ENCODE peak calls at places on chromosomes 16 and 17, in ten cellular contexts. One of them, this sample, is unnamed.

GRCh38 chr17:27158390-27158789 is 135.5 kb upstream of the WSB1 start:
- DNase-seq in AG04449: no peak
- DNase-seq in aorta: no peak
- DNase-seq in GM03348: peak
- DNase-seq in activated CD8-positive, alpha-beta T cell treated with anti-CD3 and anti-CD28 coated beads for 36 hours: no peak
- DNase-seq in islet precursor cell: no peak
- DNase-seq in GM10248: peak
- DNase-seq in lower leg skin: no peak
- DNase-seq in uterus: no peak
- DNase-seq in effector memory CD8-positive, alpha-beta T cell: no peak
- DNase-seq in this sample: peak

GRCh38 chr17:59149841-59150511 is 5.0 kb downstream of the SKA2 start:
- DNase-seq in activated CD8-positive, alpha-beta T cell treated with anti-CD3 and anti-CD28 coated beads for 36 hours: peak
- DNase-seq in GM10248: no peak
- DNase-seq in islet precursor cell: no peak
- DNase-seq in AG04449: no peak
- DNase-seq in effector memory CD8-positive, alpha-beta T cell: no peak
- DNase-seq in aorta: no peak
- DNase-seq in uterus: no peak
- DNase-seq in GM03348: no peak
- DNase-seq in lower leg skin: no peak
- DNase-seq in this sample: no peak

GRCh38 chr16:24771132-24771778 is 41.8 kb downstream of the TNRC6A start:
- DNase-seq in aorta: no peak
- DNase-seq in effector memory CD8-positive, alpha-beta T cell: no peak
- DNase-seq in GM03348: no peak
- DNase-seq in uterus: no peak
- DNase-seq in GM10248: no peak
- DNase-seq in AG04449: no peak
- DNase-seq in islet precursor cell: no peak
- DNase-seq in activated CD8-positive, alpha-beta T cell treated with anti-CD3 and anti-CD28 coated beads for 36 hours: peak
- DNase-seq in lower leg skin: no peak
- DNase-seq in this sample: no peak

GRCh38 chr17:52159159-52159809 is 770 bp upstream of the CA10 start:
- DNase-seq in effector memory CD8-positive, alpha-beta T cell: no peak
- DNase-seq in aorta: no peak
- DNase-seq in GM10248: no peak
- DNase-seq in GM03348: peak
- DNase-seq in lower leg skin: no peak
- DNase-seq in islet precursor cell: peak
- DNase-seq in uterus: no peak
- DNase-seq in activated CD8-positive, alpha-beta T cell treated with anti-CD3 and anti-CD28 coated beads for 36 hours: no peak
- DNase-seq in AG04449: no peak
- DNase-seq in this sample: no peak

GRCh38 chr16:87297918-87298631 is 19.1 kb downstream of the C16orf95 start:
- DNase-seq in islet precursor cell: no peak
- DNase-seq in AG04449: no peak
- DNase-seq in GM10248: peak
- DNase-seq in uterus: no peak
- DNase-seq in aorta: no peak
- DNase-seq in lower leg skin: no peak
- DNase-seq in activated CD8-positive, alpha-beta T cell treated with anti-CD3 and anti-CD28 coated beads for 36 hours: peak
- DNase-seq in GM03348: peak
- DNase-seq in effector memory CD8-positive, alpha-beta T cell: peak
- DNase-seq in this sample: peak

GRCh38 chr17:39591958-39592954 is 15.5 kb downstream of the NEUROD2 start:
- DNase-seq in lower leg skin: no peak
- DNase-seq in activated CD8-positive, alpha-beta T cell treated with anti-CD3 and anti-CD28 coated beads for 36 hours: peak
- DNase-seq in islet precursor cell: peak
- DNase-seq in uterus: no peak
- DNase-seq in effector memory CD8-positive, alpha-beta T cell: peak
- DNase-seq in aorta: no peak
- DNase-seq in AG04449: no peak
- DNase-seq in GM03348: peak
- DNase-seq in GM10248: peak
- DNase-seq in this sample: no peak

GRCh38 chr16:50667497-50668367 is 13.4 kb downstream of the SNX20 start:
- DNase-seq in lower leg skin: no peak
- DNase-seq in GM03348: no peak
- DNase-seq in aorta: peak
- DNase-seq in effector memory CD8-positive, alpha-beta T cell: no peak
- DNase-seq in GM10248: peak
- DNase-seq in activated CD8-positive, alpha-beta T cell treated with anti-CD3 and anti-CD28 coated beads for 36 hours: peak
- DNase-seq in AG04449: no peak
- DNase-seq in uterus: no peak
- DNase-seq in islet precursor cell: no peak
- DNase-seq in this sample: no peak

GRCh38 chr17:62871291-62871690 is 63.2 kb upstream of the MARCHF10 start:
- DNase-seq in islet precursor cell: no peak
- DNase-seq in uterus: no peak
- DNase-seq in lower leg skin: no peak
- DNase-seq in AG04449: no peak
- DNase-seq in GM03348: no peak
- DNase-seq in activated CD8-positive, alpha-beta T cell treated with anti-CD3 and anti-CD28 coated beads for 36 hours: no peak
- DNase-seq in GM10248: no peak
- DNase-seq in aorta: no peak
- DNase-seq in effector memory CD8-positive, alpha-beta T cell: no peak
- DNase-seq in this sample: no peak

GRCh38 chr16:29806641-29807425 is 504 bp downstream of the MAZ start:
- DNase-seq in lower leg skin: no peak
- DNase-seq in GM03348: no peak
- DNase-seq in islet precursor cell: peak
- DNase-seq in activated CD8-positive, alpha-beta T cell treated with anti-CD3 and anti-CD28 coated beads for 36 hours: peak
- DNase-seq in aorta: no peak
- DNase-seq in effector memory CD8-positive, alpha-beta T cell: peak
- DNase-seq in GM10248: peak
- DNase-seq in uterus: peak
- DNase-seq in AG04449: no peak
- DNase-seq in this sample: no peak

GRCh38 chr16:4052801-4053662 is 63.2 kb downstream of the ADCY9 start:
- DNase-seq in uterus: no peak
- DNase-seq in aorta: peak
- DNase-seq in effector memory CD8-positive, alpha-beta T cell: no peak
- DNase-seq in islet precursor cell: no peak
- DNase-seq in GM03348: peak
- DNase-seq in AG04449: no peak
- DNase-seq in GM10248: no peak
- DNase-seq in lower leg skin: peak
- DNase-seq in activated CD8-positive, alpha-beta T cell treated with anti-CD3 and anti-CD28 coated beads for 36 hours: no peak
- DNase-seq in this sample: no peak

GRCh38 chr17:36188891-36189306 is 7.7 kb downstream of the CCL3L1 start:
- DNase-seq in activated CD8-positive, alpha-beta T cell treated with anti-CD3 and anti-CD28 coated beads for 36 hours: peak
- DNase-seq in lower leg skin: peak
- DNase-seq in islet precursor cell: peak
- DNase-seq in effector memory CD8-positive, alpha-beta T cell: peak
- DNase-seq in GM10248: no peak
- DNase-seq in uterus: no peak
- DNase-seq in AG04449: no peak
- DNase-seq in GM03348: no peak
- DNase-seq in aorta: no peak
- DNase-seq in this sample: peak

GRCh38 chr17:40647549-40648325 is at the start of gene SMARCE1:
- DNase-seq in activated CD8-positive, alpha-beta T cell treated with anti-CD3 and anti-CD28 coated beads for 36 hours: peak
- DNase-seq in GM03348: peak
- DNase-seq in aorta: peak
- DNase-seq in AG04449: no peak
- DNase-seq in islet precursor cell: peak
- DNase-seq in lower leg skin: peak
- DNase-seq in GM10248: peak
- DNase-seq in effector memory CD8-positive, alpha-beta T cell: peak
- DNase-seq in uterus: peak
- DNase-seq in this sample: peak

GRCh38 chr16:474420-475122 is 49.1 kb downstream of the RAB11FIP3 start:
- DNase-seq in effector memory CD8-positive, alpha-beta T cell: no peak
- DNase-seq in GM03348: no peak
- DNase-seq in lower leg skin: no peak
- DNase-seq in AG04449: no peak
- DNase-seq in islet precursor cell: no peak
- DNase-seq in aorta: no peak
- DNase-seq in activated CD8-positive, alpha-beta T cell treated with anti-CD3 and anti-CD28 coated beads for 36 hours: no peak
- DNase-seq in GM10248: no peak
- DNase-seq in uterus: no peak
- DNase-seq in this sample: no peak

GRCh38 chr17:2542056-2542455 is 30.4 kb upstream of the METTL16 start:
- DNase-seq in effector memory CD8-positive, alpha-beta T cell: no peak
- DNase-seq in aorta: no peak
- DNase-seq in AG04449: no peak
- DNase-seq in GM10248: no peak
- DNase-seq in lower leg skin: no peak
- DNase-seq in islet precursor cell: no peak
- DNase-seq in uterus: no peak
- DNase-seq in activated CD8-positive, alpha-beta T cell treated with anti-CD3 and anti-CD28 coated beads for 36 hours: no peak
- DNase-seq in GM03348: no peak
- DNase-seq in this sample: no peak

GRCh38 chr16:78962457-78962929 is 638.0 kb downstream of the MAF start:
- DNase-seq in activated CD8-positive, alpha-beta T cell treated with anti-CD3 and anti-CD28 coated beads for 36 hours: peak
- DNase-seq in GM03348: no peak
- DNase-seq in aorta: no peak
- DNase-seq in islet precursor cell: no peak
- DNase-seq in GM10248: peak
- DNase-seq in effector memory CD8-positive, alpha-beta T cell: no peak
- DNase-seq in uterus: no peak
- DNase-seq in lower leg skin: no peak
- DNase-seq in AG04449: no peak
- DNase-seq in this sample: no peak

GRCh38 chr17:29933379-29933778 is 3.4 kb upstream of the SSH2 start:
- DNase-seq in uterus: no peak
- DNase-seq in effector memory CD8-positive, alpha-beta T cell: no peak
- DNase-seq in AG04449: no peak
- DNase-seq in aorta: no peak
- DNase-seq in GM03348: peak
- DNase-seq in lower leg skin: no peak
- DNase-seq in islet precursor cell: peak
- DNase-seq in activated CD8-positive, alpha-beta T cell treated with anti-CD3 and anti-CD28 coated beads for 36 hours: no peak
- DNase-seq in GM10248: no peak
- DNase-seq in this sample: no peak

GRCh38 chr17:65975878-65976277 is 216.1 kb downstream of the CEP112 start:
- DNase-seq in uterus: no peak
- DNase-seq in GM03348: no peak
- DNase-seq in islet precursor cell: no peak
- DNase-seq in lower leg skin: no peak
- DNase-seq in effector memory CD8-positive, alpha-beta T cell: no peak
- DNase-seq in AG04449: no peak
- DNase-seq in GM10248: no peak
- DNase-seq in activated CD8-positive, alpha-beta T cell treated with anti-CD3 and anti-CD28 coated beads for 36 hours: no peak
- DNase-seq in aorta: no peak
- DNase-seq in this sample: no peak

GRCh38 chr17:5468075-5468473 is 708 bp downstream of the DHX33 start:
- DNase-seq in lower leg skin: no peak
- DNase-seq in GM03348: no peak
- DNase-seq in uterus: no peak
- DNase-seq in activated CD8-positive, alpha-beta T cell treated with anti-CD3 and anti-CD28 coated beads for 36 hours: peak
- DNase-seq in AG04449: no peak
- DNase-seq in GM10248: peak
- DNase-seq in aorta: no peak
- DNase-seq in effector memory CD8-positive, alpha-beta T cell: no peak
- DNase-seq in islet precursor cell: no peak
- DNase-seq in this sample: no peak

GRCh38 chr17:80765241-80766022 is 220.8 kb downstream of the RPTOR start:
- DNase-seq in activated CD8-positive, alpha-beta T cell treated with anti-CD3 and anti-CD28 coated beads for 36 hours: no peak
- DNase-seq in GM03348: no peak
- DNase-seq in aorta: no peak
- DNase-seq in lower leg skin: no peak
- DNase-seq in AG04449: no peak
- DNase-seq in islet precursor cell: peak
- DNase-seq in effector memory CD8-positive, alpha-beta T cell: no peak
- DNase-seq in uterus: no peak
- DNase-seq in GM10248: no peak
- DNase-seq in this sample: no peak

GRCh38 chr17:77483128-77483598 is 342.4 kb downstream of the SEC14L1 start:
- DNase-seq in activated CD8-positive, alpha-beta T cell treated with anti-CD3 and anti-CD28 coated beads for 36 hours: no peak
- DNase-seq in uterus: no peak
- DNase-seq in GM03348: no peak
- DNase-seq in GM10248: no peak
- DNase-seq in effector memory CD8-positive, alpha-beta T cell: no peak
- DNase-seq in aorta: no peak
- DNase-seq in islet precursor cell: no peak
- DNase-seq in lower leg skin: no peak
- DNase-seq in AG04449: no peak
- DNase-seq in this sample: no peak

GRCh38 chr17:45096141-45096540 is 35.0 kb downstream of the NMT1 start:
- DNase-seq in islet precursor cell: peak
- DNase-seq in GM10248: no peak
- DNase-seq in lower leg skin: no peak
- DNase-seq in effector memory CD8-positive, alpha-beta T cell: no peak
- DNase-seq in aorta: no peak
- DNase-seq in AG04449: no peak
- DNase-seq in uterus: no peak
- DNase-seq in GM03348: no peak
- DNase-seq in activated CD8-positive, alpha-beta T cell treated with anti-CD3 and anti-CD28 coated beads for 36 hours: peak
- DNase-seq in this sample: no peak

This sample was measured in osteocyte.